ENCODE peak calls at places on chromosomes 6 and 20, in nine cellular contexts. One of them, this sample, is unnamed. For H3K27me3, the result is how much of the 10 kb centered on the place peaks cover.

GRCh38 chr6:5132741-5133140 is 47.6 kb downstream of the PPP1R3G start:
- DNase-seq in cardiac muscle cell: no peak
- DNase-seq in lower lobe of right lung: peak
- DNase-seq in H9: peak
- DNase-seq in GM06990: peak
- DNase-seq in PC-9: no peak
- DNase-seq in CD8-positive, alpha-beta T cell: no peak
- DNase-seq in thoracic aorta: peak
- DNase-seq in heart right ventricle: peak
- DNase-seq in this sample: no peak

GRCh38 chr6:138517635-138518034 is 18.3 kb upstream of the NHSL1 start:
- DNase-seq in cardiac muscle cell: no peak
- DNase-seq in lower lobe of right lung: peak
- DNase-seq in H9: peak
- DNase-seq in GM06990: peak
- DNase-seq in PC-9: no peak
- DNase-seq in CD8-positive, alpha-beta T cell: peak
- DNase-seq in thoracic aorta: no peak
- DNase-seq in heart right ventricle: peak
- DNase-seq in this sample: no peak

GRCh38 chr6:22637781-22638180 is 68.4 kb downstream of the HDGFL1 start:
- DNase-seq in cardiac muscle cell: no peak
- DNase-seq in lower lobe of right lung: no peak
- DNase-seq in H9: no peak
- DNase-seq in GM06990: no peak
- DNase-seq in PC-9: no peak
- DNase-seq in CD8-positive, alpha-beta T cell: no peak
- DNase-seq in thoracic aorta: no peak
- DNase-seq in heart right ventricle: no peak
- DNase-seq in this sample: no peak

GRCh38 chr20:34824861-34825529 is 456 bp downstream of the NCOA6 start:
- DNase-seq in cardiac muscle cell: peak
- DNase-seq in lower lobe of right lung: peak
- DNase-seq in H9: peak
- DNase-seq in GM06990: peak
- DNase-seq in PC-9: peak
- DNase-seq in CD8-positive, alpha-beta T cell: peak
- DNase-seq in thoracic aorta: peak
- DNase-seq in heart right ventricle: peak
- DNase-seq in this sample: peak

GRCh38 chr20:23639490-23639958 is 1.8 kb upstream of the CST3 start:
- DNase-seq in cardiac muscle cell: no peak
- DNase-seq in lower lobe of right lung: no peak
- DNase-seq in H9: no peak
- DNase-seq in GM06990: no peak
- DNase-seq in PC-9: peak
- DNase-seq in CD8-positive, alpha-beta T cell: no peak
- DNase-seq in thoracic aorta: no peak
- DNase-seq in heart right ventricle: no peak
- DNase-seq in this sample: no peak

GRCh38 chr20:56626367-56627121 is 2.6 kb upstream of the TFAP2C start:
- DNase-seq in cardiac muscle cell: peak
- DNase-seq in lower lobe of right lung: no peak
- DNase-seq in H9: peak
- DNase-seq in GM06990: peak
- DNase-seq in PC-9: peak
- DNase-seq in CD8-positive, alpha-beta T cell: no peak
- DNase-seq in thoracic aorta: no peak
- DNase-seq in heart right ventricle: no peak
- DNase-seq in this sample: no peak

GRCh38 chr6:72811971-72812421 is 190.1 kb downstream of the KCNQ5 start:
- DNase-seq in cardiac muscle cell: no peak
- DNase-seq in lower lobe of right lung: no peak
- DNase-seq in H9: peak
- DNase-seq in GM06990: no peak
- DNase-seq in PC-9: no peak
- DNase-seq in CD8-positive, alpha-beta T cell: no peak
- DNase-seq in thoracic aorta: no peak
- DNase-seq in heart right ventricle: no peak
- DNase-seq in this sample: no peak

GRCh38 chr6:118744261-118744941 is 93.0 kb upstream of the CEP85L start:
- DNase-seq in cardiac muscle cell: no peak
- DNase-seq in lower lobe of right lung: no peak
- DNase-seq in H9: no peak
- DNase-seq in GM06990: no peak
- DNase-seq in PC-9: no peak
- DNase-seq in CD8-positive, alpha-beta T cell: no peak
- DNase-seq in thoracic aorta: no peak
- DNase-seq in heart right ventricle: no peak
- DNase-seq in this sample: no peak

GRCh38 chr6:35330541-35331119 is 11.7 kb upstream of the PPARD start:
- DNase-seq in cardiac muscle cell: no peak
- DNase-seq in lower lobe of right lung: no peak
- DNase-seq in H9: no peak
- DNase-seq in GM06990: no peak
- DNase-seq in PC-9: no peak
- DNase-seq in CD8-positive, alpha-beta T cell: no peak
- DNase-seq in thoracic aorta: no peak
- DNase-seq in heart right ventricle: no peak
- DNase-seq in this sample: no peak

GRCh38 chr6:13526718-13527668 is 39.6 kb upstream of the GFOD1 start:
- DNase-seq in cardiac muscle cell: no peak
- DNase-seq in lower lobe of right lung: peak
- DNase-seq in H9: peak
- DNase-seq in GM06990: peak
- DNase-seq in PC-9: no peak
- DNase-seq in CD8-positive, alpha-beta T cell: peak
- DNase-seq in thoracic aorta: no peak
- DNase-seq in heart right ventricle: peak
- DNase-seq in this sample: no peak

DNA sequence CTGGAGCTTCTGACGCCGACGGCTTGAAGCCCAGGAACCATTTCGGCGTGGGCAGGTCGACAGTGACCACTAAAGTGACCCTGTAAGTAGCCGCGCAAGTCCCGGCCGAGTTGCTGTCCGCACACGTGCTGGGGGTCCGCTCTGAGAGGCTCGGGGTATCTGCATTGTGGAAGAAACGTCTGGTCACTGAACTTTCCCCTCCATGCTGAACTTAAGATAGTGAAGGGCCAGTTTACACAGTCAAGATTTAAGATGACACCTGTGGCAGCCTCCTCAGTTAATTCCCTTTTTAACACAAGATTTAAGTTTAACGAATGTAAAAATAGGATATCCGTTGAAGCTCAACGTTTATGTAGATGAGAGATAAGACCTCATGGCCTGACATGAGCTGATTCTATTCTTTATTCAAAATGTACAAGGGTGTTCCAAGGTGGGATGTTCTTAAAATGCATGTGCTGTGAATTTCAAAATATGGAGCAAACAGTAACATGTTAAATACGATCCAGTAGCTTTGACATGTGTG is 116.3 kb downstream of the RTN4IP1 start:
- DNase-seq in cardiac muscle cell: no peak
- DNase-seq in lower lobe of right lung: no peak
- DNase-seq in H9: no peak
- DNase-seq in GM06990: no peak
- DNase-seq in PC-9: no peak
- DNase-seq in CD8-positive, alpha-beta T cell: no peak
- DNase-seq in thoracic aorta: no peak
- DNase-seq in heart right ventricle: no peak
- DNase-seq in this sample: no peak
- H3K27me3 ChIP-seq in cardiac muscle cell: half or more
- H3K27me3 ChIP-seq in lower lobe of right lung: under half
- H3K27me3 ChIP-seq in H9: under half
- H3K27me3 ChIP-seq in GM06990: under half
- H3K27me3 ChIP-seq in PC-9: under half
- H3K27me3 ChIP-seq in CD8-positive, alpha-beta T cell: under half
- H3K27me3 ChIP-seq in thoracic aorta: under half
- H3K27me3 ChIP-seq in heart right ventricle: under half
- H3K27me3 ChIP-seq in this sample: under half

DNA sequence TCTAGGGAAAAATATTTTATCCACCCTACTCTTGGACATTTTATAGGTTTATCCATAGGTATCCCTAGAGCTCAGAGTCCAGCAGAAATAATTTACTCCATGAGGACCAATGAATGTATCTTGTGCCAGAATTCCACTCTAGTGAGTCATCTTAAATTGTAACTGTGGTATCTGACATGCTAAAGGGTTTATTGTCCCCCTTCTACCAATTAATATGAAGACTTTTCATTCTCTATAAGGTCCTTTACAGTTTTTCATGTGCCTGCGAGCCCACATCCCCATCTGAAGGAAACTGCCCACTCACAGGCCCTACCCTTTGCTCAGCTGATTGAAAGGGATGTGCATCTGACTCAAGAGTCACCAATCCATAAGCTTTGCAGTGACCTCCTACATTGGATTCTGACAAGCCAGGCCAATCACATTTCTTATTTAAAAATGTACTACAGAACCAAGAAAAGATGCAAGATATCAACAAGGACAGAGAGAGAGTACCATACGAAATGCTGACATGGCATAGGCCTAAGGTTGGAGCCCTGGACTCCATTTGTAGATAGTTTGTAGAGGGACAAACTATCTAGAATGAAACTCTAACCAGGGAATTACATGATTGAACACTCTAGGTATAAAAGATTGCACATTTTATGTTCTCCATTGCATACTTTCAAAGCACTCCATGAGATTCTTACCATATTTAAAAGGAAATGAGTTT is 93.4 kb upstream of the DEFB112 start:
- DNase-seq in cardiac muscle cell: no peak
- DNase-seq in lower lobe of right lung: no peak
- DNase-seq in H9: no peak
- DNase-seq in GM06990: no peak
- DNase-seq in PC-9: no peak
- DNase-seq in CD8-positive, alpha-beta T cell: no peak
- DNase-seq in thoracic aorta: no peak
- DNase-seq in heart right ventricle: no peak
- DNase-seq in this sample: no peak
- TF ChIP-seq CTCF in cardiac muscle cell: no peak
- TF ChIP-seq CTCF in lower lobe of right lung: no peak
- TF ChIP-seq CTCF in H9: no peak
- TF ChIP-seq CTCF in GM06990: no peak
- TF ChIP-seq CTCF in PC-9: no peak
- TF ChIP-seq CTCF in CD8-positive, alpha-beta T cell: no peak
- TF ChIP-seq CTCF in thoracic aorta: no peak
- TF ChIP-seq CTCF in heart right ventricle: no peak
- TF ChIP-seq CTCF in this sample: no peak

GRCh38 chr6:98824163-98824906 is 10.0 kb upstream of the POU3F2 start:
- DNase-seq in cardiac muscle cell: peak
- DNase-seq in lower lobe of right lung: no peak
- DNase-seq in H9: peak
- DNase-seq in GM06990: no peak
- DNase-seq in PC-9: no peak
- DNase-seq in CD8-positive, alpha-beta T cell: no peak
- DNase-seq in thoracic aorta: no peak
- DNase-seq in heart right ventricle: no peak
- DNase-seq in this sample: no peak

GRCh38 chr6:98824907-98825601 is 9.3 kb upstream of the POU3F2 start:
- DNase-seq in cardiac muscle cell: no peak
- DNase-seq in lower lobe of right lung: no peak
- DNase-seq in H9: peak
- DNase-seq in GM06990: no peak
- DNase-seq in PC-9: no peak
- DNase-seq in CD8-positive, alpha-beta T cell: no peak
- DNase-seq in thoracic aorta: no peak
- DNase-seq in heart right ventricle: no peak
- DNase-seq in this sample: no peak

GRCh38 chr6:98823845-98824162 is 10.6 kb upstream of the POU3F2 start:
- DNase-seq in cardiac muscle cell: no peak
- DNase-seq in lower lobe of right lung: no peak
- DNase-seq in H9: no peak
- DNase-seq in GM06990: no peak
- DNase-seq in PC-9: no peak
- DNase-seq in CD8-positive, alpha-beta T cell: no peak
- DNase-seq in thoracic aorta: no peak
- DNase-seq in heart right ventricle: no peak
- DNase-seq in this sample: no peak

GRCh38 chr6:98823428-98823827 is 10.9 kb upstream of the POU3F2 start:
- DNase-seq in cardiac muscle cell: no peak
- DNase-seq in lower lobe of right lung: no peak
- DNase-seq in H9: no peak
- DNase-seq in GM06990: no peak
- DNase-seq in PC-9: no peak
- DNase-seq in CD8-positive, alpha-beta T cell: no peak
- DNase-seq in thoracic aorta: no peak
- DNase-seq in heart right ventricle: no peak
- DNase-seq in this sample: no peak

DNA sequence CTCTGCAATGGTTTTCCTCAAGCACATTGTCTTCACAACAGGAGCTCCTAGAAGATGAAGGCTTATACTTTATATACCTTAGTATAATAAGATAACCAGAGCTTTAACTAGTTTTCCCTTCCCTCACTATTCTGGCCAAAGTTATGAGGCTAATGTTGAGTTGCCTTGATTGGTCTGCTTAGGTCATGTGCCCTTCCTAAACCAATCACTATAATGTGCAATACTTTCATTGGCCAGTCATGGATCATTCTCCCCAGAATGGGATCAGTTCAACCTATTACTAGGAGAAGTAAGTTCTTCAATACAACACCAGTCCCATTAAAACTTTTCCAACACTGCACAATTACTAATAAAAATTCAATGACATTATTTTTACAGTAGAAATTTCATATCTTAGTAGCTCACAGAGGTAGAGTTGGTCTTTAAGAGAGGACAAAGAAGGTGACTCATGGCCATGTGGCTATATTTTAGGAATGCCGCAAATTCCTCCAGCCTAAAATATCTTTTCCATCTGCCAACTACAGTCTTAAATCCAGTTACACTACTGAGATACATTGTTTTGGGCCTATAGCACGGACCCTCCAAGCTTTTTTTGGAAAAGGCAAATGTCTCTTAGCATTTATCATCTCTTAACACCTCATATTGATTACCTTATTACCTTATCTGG is 12.5 kb upstream of the POU3F2 start:
- DNase-seq in cardiac muscle cell: no peak
- DNase-seq in lower lobe of right lung: no peak
- DNase-seq in H9: no peak
- DNase-seq in GM06990: no peak
- DNase-seq in PC-9: no peak
- DNase-seq in CD8-positive, alpha-beta T cell: no peak
- DNase-seq in thoracic aorta: no peak
- DNase-seq in heart right ventricle: no peak
- DNase-seq in this sample: no peak
- H3K27me3 ChIP-seq in cardiac muscle cell: half or more
- H3K27me3 ChIP-seq in lower lobe of right lung: half or more
- H3K27me3 ChIP-seq in H9: under half
- H3K27me3 ChIP-seq in GM06990: under half
- H3K27me3 ChIP-seq in PC-9: under half
- H3K27me3 ChIP-seq in CD8-positive, alpha-beta T cell: under half
- H3K27me3 ChIP-seq in thoracic aorta: under half
- H3K27me3 ChIP-seq in heart right ventricle: under half
- H3K27me3 ChIP-seq in this sample: under half

GRCh38 chr6:111555041-111555440 is 50.6 kb downstream of the TRAF3IP2 start:
- DNase-seq in cardiac muscle cell: no peak
- DNase-seq in lower lobe of right lung: no peak
- DNase-seq in H9: no peak
- DNase-seq in GM06990: no peak
- DNase-seq in PC-9: no peak
- DNase-seq in CD8-positive, alpha-beta T cell: no peak
- DNase-seq in thoracic aorta: no peak
- DNase-seq in heart right ventricle: no peak
- DNase-seq in this sample: no peak
- TF ChIP-seq CTCF in cardiac muscle cell: no peak
- TF ChIP-seq CTCF in lower lobe of right lung: no peak
- TF ChIP-seq CTCF in H9: no peak
- TF ChIP-seq CTCF in GM06990: no peak
- TF ChIP-seq CTCF in PC-9: no peak
- TF ChIP-seq CTCF in CD8-positive, alpha-beta T cell: no peak
- TF ChIP-seq CTCF in thoracic aorta: no peak
- TF ChIP-seq CTCF in heart right ventricle: no peak
- TF ChIP-seq CTCF in this sample: no peak

GRCh38 chr6:70315096-70315751 is 12.3 kb upstream of the COL9A1 start:
- DNase-seq in cardiac muscle cell: no peak
- DNase-seq in lower lobe of right lung: no peak
- DNase-seq in H9: no peak
- DNase-seq in GM06990: no peak
- DNase-seq in PC-9: no peak
- DNase-seq in CD8-positive, alpha-beta T cell: no peak
- DNase-seq in thoracic aorta: no peak
- DNase-seq in heart right ventricle: no peak
- DNase-seq in this sample: no peak
- H3K27me3 ChIP-seq in cardiac muscle cell: under half
- H3K27me3 ChIP-seq in lower lobe of right lung: under half
- H3K27me3 ChIP-seq in H9: under half
- H3K27me3 ChIP-seq in GM06990: under half
- H3K27me3 ChIP-seq in PC-9: half or more
- H3K27me3 ChIP-seq in CD8-positive, alpha-beta T cell: under half
- H3K27me3 ChIP-seq in thoracic aorta: under half
- H3K27me3 ChIP-seq in heart right ventricle: under half
- H3K27me3 ChIP-seq in this sample: under half

This sample was measured in tibial nerve.